ENCODE peak calls at places on chromosome 4, in eight cellular contexts. J is GM06990, V is HS-5, T is ecto neural progenitor cell, X is non-pigmented ciliary epithelial cell, D is NCI-H1092, E is fibroblast of the conjunctiva, B is progenitor cell of endocrine pancreas. R is an unnamed sample.

GRCh38 chr4:56817840-56818491 is 3.5 kb downstream of the SPINK2 start:
- DNase-seq in J (peak; percentile 81), V (no peak), T (no peak), X (no peak), D (no peak), E (no peak), B (no peak), R (no peak)

GRCh38 chr4:151921811-151922210 is 161.0 kb upstream of the GATB start:
- DNase-seq in J (no peak), V (peak; percentile 80), T (no peak), X (peak; percentile 9), D (no peak), E (no peak), B (no peak), R (peak; percentile 57)

GRCh38 chr4:71446479-71447081 is 107.8 kb downstream of the SLC4A4 start:
- DNase-seq in J (no peak), V (no peak), T (no peak), X (no peak), D (no peak), E (no peak), B (no peak), R (no peak)

GRCh38 chr4:4837921-4838601 is 21.4 kb upstream of the MSX1 start:
- DNase-seq in J (no peak), V (no peak), T (peak; percentile 68), X (peak; percentile 4), D (no peak), E (no peak), B (no peak), R (no peak)

GRCh38 chr4:25619601-25620000 is 36.0 kb upstream of the SLC34A2 start:
- DNase-seq in J (no peak), V (no peak), T (no peak), X (no peak), D (no peak), E (no peak), B (no peak), R (no peak)

GRCh38 chr4:173499568-173500535 is 30.2 kb downstream of the HAND2 start:
- DNase-seq in J (no peak), V (no peak), T (no peak), X (no peak), D (no peak), E (no peak), B (no peak), R (no peak)

GRCh38 chr4:138367942-138368341 is 125.8 kb upstream of the SLC7A11 start:
- DNase-seq in J (no peak), V (no peak), T (no peak), X (no peak), D (no peak), E (no peak), B (no peak), R (no peak)

GRCh38 chr4:95672811-95673210 is 124.0 kb upstream of the UNC5C start:
- DNase-seq in J (no peak), V (no peak), T (no peak), X (no peak), D (no peak), E (no peak), B (no peak), R (no peak)

GRCh38 chr4:23814606-23815005 is 75.2 kb downstream of the PPARGC1A start:
- DNase-seq in J (no peak), V (no peak), T (no peak), X (no peak), D (no peak), E (no peak), B (no peak), R (no peak)

GRCh38 chr4:40656221-40656863 is 26.7 kb upstream of the RBM47 start:
- DNase-seq in J (peak; percentile 70), V (no peak), T (no peak), X (no peak), D (no peak), E (no peak), B (no peak), R (no peak)

GRCh38 chr4:106245176-106245575 is 70.8 kb downstream of the TBCK start:
- DNase-seq in J (no peak), V (no peak), T (no peak), X (no peak), D (no peak), E (no peak), B (no peak), R (no peak)

GRCh38 chr4:61336488-61336887 is 136.4 kb downstream of the ADGRL3 start:
- DNase-seq in J (no peak), V (no peak), T (peak; percentile 46), X (no peak), D (peak; percentile 59), E (no peak), B (no peak), R (no peak)

GRCh38 chr4:14111730-14112171 is 484.2 kb upstream of the BOD1L1 start:
- DNase-seq in J (no peak), V (peak; percentile 53), T (no peak), X (peak; percentile 17), D (no peak), E (peak; percentile 54), B (no peak), R (peak; percentile 94)

GRCh38 chr4:79025170-79025569 is 85.9 kb upstream of the PAQR3 start:
- DNase-seq in J (no peak), V (no peak), T (no peak), X (no peak), D (no peak), E (no peak), B (no peak), R (no peak)

GRCh38 chr4:118345813-118346212 is 7.0 kb downstream of the PRSS12 start:
- DNase-seq in J (no peak), V (no peak), T (no peak), X (no peak), D (no peak), E (no peak), B (no peak), R (no peak)

GRCh38 chr4:156693557-156693956 is 278.0 kb downstream of the PDGFC start:
- DNase-seq in J (no peak), V (no peak), T (no peak), X (no peak), D (no peak), E (no peak), B (no peak), R (no peak)

GRCh38 chr4:72860766-72861165 is 208.8 kb downstream of the COX18 start:
- DNase-seq in J (no peak), V (no peak), T (no peak), X (no peak), D (no peak), E (no peak), B (no peak), R (no peak)

GRCh38 chr4:14893713-14894112 is 108.6 kb upstream of the CPEB2 start:
- DNase-seq in J (no peak), V (no peak), T (no peak), X (no peak), D (no peak), E (no peak), B (no peak), R (no peak)

GRCh38 chr4:121988950-121989349 is 37.1 kb upstream of the TRPC3 start:
- DNase-seq in J (no peak), V (no peak), T (no peak), X (no peak), D (no peak), E (no peak), B (no peak), R (no peak)

GRCh38 chr4:143282170-143282760 is 54.4 kb upstream of the GAB1 start:
- DNase-seq in J (no peak), V (no peak), T (no peak), X (no peak), D (no peak), E (no peak), B (no peak), R (no peak)

GRCh38 chr4:128371004-128371777 is 83.6 kb upstream of the PGRMC2 start:
- DNase-seq in J (no peak), V (no peak), T (no peak), X (no peak), D (no peak), E (no peak), B (no peak), R (no peak)

GRCh38 chr4:143431526-143432257 is 81.8 kb upstream of the SMARCA5 start:
- DNase-seq in J (no peak), V (no peak), T (no peak), X (no peak), D (no peak), E (no peak), B (no peak), R (no peak)

GRCh38 chr4:73447701-73448100 is 11.7 kb downstream of the AFP start:
- DNase-seq in J (no peak), V (peak; percentile 34), T (no peak), X (peak; percentile 43), D (no peak), E (no peak), B (no peak), R (no peak)

GRCh38 chr4:112386051-112386450 is 88.9 kb downstream of the ALPK1 start:
- DNase-seq in J (no peak), V (no peak), T (no peak), X (no peak), D (no peak), E (no peak), B (no peak), R (no peak)

GRCh38 chr4:78748361-78748760 is 27.8 kb upstream of the BMP2K start:
- DNase-seq in J (no peak), V (no peak), T (no peak), X (no peak), D (no peak), E (no peak), B (no peak), R (no peak)

GRCh38 chr4:125520258-125520990 is 205.7 kb downstream of the FAT4 start:
- DNase-seq in J (no peak), V (no peak), T (no peak), X (peak; percentile 48), D (no peak), E (no peak), B (no peak), R (no peak)

GRCh38 chr4:2251073-2251794 is 9.3 kb upstream of the HAUS3 start:
- DNase-seq in J (peak; percentile 6), V (no peak), T (no peak), X (no peak), D (no peak), E (no peak), B (no peak), R (no peak)

GRCh38 chr4:42280327-42281095 is 116.8 kb upstream of the SHISA3 start:
- DNase-seq in J (no peak), V (no peak), T (no peak), X (no peak), D (peak; percentile 7), E (no peak), B (no peak), R (no peak)

GRCh38 chr4:133565379-133565778 is 416.3 kb downstream of the PCDH10 start:
- DNase-seq in J (no peak), V (peak; percentile 41), T (no peak), X (peak; percentile 44), D (peak; percentile 5), E (peak; percentile 34), B (no peak), R (no peak)

GRCh38 chr4:113013746-113014145 is 35.7 kb upstream of the ANK2 start:
- DNase-seq in J (no peak), V (no peak), T (no peak), X (no peak), D (no peak), E (no peak), B (no peak), R (no peak)

GRCh38 chr4:82431026-82431745 is 796 bp downstream of the ENOPH1 start:
- DNase-seq in J (peak; percentile 68), V (no peak), T (no peak), X (no peak), D (peak; percentile 54), E (no peak), B (peak; percentile 28), R (no peak)

GRCh38 chr4:121943941-121944340 is 7.9 kb downstream of the TRPC3 start:
- DNase-seq in J (no peak), V (no peak), T (peak; percentile 55), X (no peak), D (no peak), E (no peak), B (no peak), R (no peak)

GRCh38 chr4:185833055-185833598 is 21.1 kb upstream of the SORBS2 start:
- DNase-seq in J (no peak), V (peak; percentile 14), T (no peak), X (peak; percentile 69), D (no peak), E (no peak), B (no peak), R (no peak)

GRCh38 chr4:176467011-176467410 is 147.2 kb downstream of the SPCS3 start:
- DNase-seq in J (no peak), V (no peak), T (no peak), X (no peak), D (no peak), E (no peak), B (no peak), R (peak; percentile 87)